ENCODE peak calls at places on chromosomes 5 and 9, in ten cellular contexts. X, I, N, U, E, S, K, G, P and M are unnamed samples.

GRCh38 chr5:8864053-8864452 is 681.8 kb downstream of the SEMA5A start:
- DNase-seq in P (no peak), K (peak; percentile 63), S (no peak), U (peak; percentile 34), N (peak; percentile 12), E (no peak), X (no peak), G (peak; percentile 43), I (no peak), M (no peak)

GRCh38 chr5:100693481-100693880 is 158.3 kb downstream of the FAM174A start:
- DNase-seq in S (no peak), E (no peak), X (no peak), U (no peak), K (no peak), N (no peak), G (no peak), I (no peak), P (no peak), M (no peak)

GRCh38 chr9:117232991-117233390 is 181.9 kb downstream of the ASTN2 start:
- DNase-seq in X (no peak), S (peak; percentile 94), N (no peak), E (no peak), K (no peak), I (no peak), G (no peak), P (no peak), U (no peak), M (no peak)

GRCh38 chr9:92633879-92634278 is 36.1 kb downstream of the IPPK start:
- DNase-seq in I (peak; percentile 21), S (no peak), P (no peak), N (no peak), K (no peak), X (no peak), E (no peak), U (no peak), G (no peak), M (no peak)

GRCh38 chr5:32277782-32278181 is 35.0 kb downstream of the MTMR12 start:
- DNase-seq in I (no peak), S (no peak), P (no peak), G (no peak), X (no peak), K (peak; percentile 44), U (no peak), E (no peak), N (no peak), M (peak; percentile 46)

GRCh38 chr5:14753947-14754346 is 89.4 kb downstream of the OTULIN start:
- DNase-seq in X (no peak), E (no peak), U (no peak), S (peak; percentile 95), G (no peak), N (no peak), P (no peak), K (no peak), I (no peak), M (no peak)

GRCh38 chr5:133460172-133460758 is 152.1 kb downstream of the FSTL4 start:
- DNase-seq in N (peak; percentile 23), P (peak; percentile 51), G (peak; percentile 94), K (peak; percentile 49), U (no peak), S (peak; percentile 18), E (peak; percentile 60), I (no peak), X (no peak), M (peak; percentile 17)

GRCh38 chr5:149375434-149375833 is 3.7 kb downstream of the IL17B start:
- DNase-seq in X (no peak), N (no peak), E (no peak), G (no peak), U (no peak), P (no peak), I (no peak), K (no peak), S (no peak), M (no peak)

GRCh38 chr5:72224946-72225427 is 95.1 kb downstream of the MRPS27 start:
- DNase-seq in K (no peak), S (no peak), E (no peak), N (peak; percentile 56), P (no peak), G (no peak), I (no peak), U (no peak), X (no peak), M (no peak)

GRCh38 chr5:50653946-50654345 is 12.5 kb upstream of the PARP8 start:
- DNase-seq in G (no peak), I (no peak), X (no peak), N (no peak), P (no peak), E (no peak), U (no peak), K (peak; percentile 63), S (no peak), M (peak; percentile 13)

GRCh38 chr5:96228449-96228848 is 204.6 kb downstream of the PCSK1 start:
- DNase-seq in X (no peak), U (no peak), P (no peak), I (no peak), N (no peak), K (no peak), S (no peak), G (no peak), E (no peak), M (no peak)

GRCh38 chr5:141742866-141743651 is 61.0 kb upstream of the ARAP3 start:
- DNase-seq in I (no peak), P (peak; percentile 65), S (no peak), X (no peak), N (peak; percentile 47), G (peak; percentile 80), K (peak; percentile 14), U (peak; percentile 43), E (no peak), M (peak; percentile 17)

GRCh38 chr9:110148384-110148783 is 59.6 kb downstream of the C9orf152 start:
- DNase-seq in P (no peak), K (peak; percentile 93), N (peak; percentile 15), U (peak; percentile 61), X (no peak), G (no peak), S (no peak), E (peak; percentile 44), I (no peak), M (peak; percentile 67)

GRCh38 chr9:4667681-4668080 is 1.4 kb upstream of the SPATA6L start:
- DNase-seq in U (no peak), I (no peak), G (no peak), N (no peak), X (no peak), P (no peak), K (no peak), S (no peak), E (no peak), M (no peak)

GRCh38 chr9:96139592-96140251 is 162.3 kb downstream of the HSD17B3 start:
- DNase-seq in U (peak; percentile 94), X (peak; percentile 90), P (no peak), E (no peak), K (no peak), G (no peak), I (peak; percentile 32), S (no peak), N (peak; percentile 72), M (no peak)